ENCODE peak calls at places on chromosomes 13 and 19, in nine cellular contexts. One of them, this sample, is unnamed.

GRCh38 chr13:112894673-112895481 is 74.1 kb upstream of the MCF2L start:
- DNase-seq in colonic mucosa: no peak
- DNase-seq in left ventricle myocardium inferior: peak; percentile 17
- DNase-seq in brain microvascular endothelial cell: no peak
- DNase-seq in osteoblast: peak; percentile 88
- DNase-seq in uterus: no peak
- DNase-seq in thyroid gland: peak; percentile 29
- DNase-seq in hepatocyte: peak; percentile 41
- DNase-seq in effector memory CD4-positive, alpha-beta T cell: no peak
- DNase-seq in this sample: peak; percentile 63

GRCh38 chr19:17052439-17052838 is 22.8 kb downstream of the HAUS8 start:
- DNase-seq in uterus: peak; percentile 34
- DNase-seq in thyroid gland: peak; percentile 16
- DNase-seq in brain microvascular endothelial cell: peak; percentile 46
- DNase-seq in hepatocyte: peak; percentile 68
- DNase-seq in osteoblast: peak; percentile 92
- DNase-seq in colonic mucosa: peak; percentile 66
- DNase-seq in left ventricle myocardium inferior: no peak
- DNase-seq in effector memory CD4-positive, alpha-beta T cell: no peak
- DNase-seq in this sample: no peak

GRCh38 chr19:41940443-41941409 is 12.5 kb upstream of the ERFL start:
- DNase-seq in effector memory CD4-positive, alpha-beta T cell: no peak
- DNase-seq in uterus: no peak
- DNase-seq in brain microvascular endothelial cell: no peak
- DNase-seq in thyroid gland: no peak
- DNase-seq in colonic mucosa: no peak
- DNase-seq in left ventricle myocardium inferior: no peak
- DNase-seq in osteoblast: peak; percentile 91
- DNase-seq in hepatocyte: no peak
- DNase-seq in this sample: no peak

GRCh38 chr19:49592486-49593232 is 1.7 kb downstream of the PRR12 start:
- DNase-seq in hepatocyte: peak; percentile 53
- DNase-seq in brain microvascular endothelial cell: no peak
- DNase-seq in colonic mucosa: peak; percentile 58
- DNase-seq in thyroid gland: no peak
- DNase-seq in osteoblast: peak; percentile 95
- DNase-seq in left ventricle myocardium inferior: no peak
- DNase-seq in effector memory CD4-positive, alpha-beta T cell: no peak
- DNase-seq in uterus: no peak
- DNase-seq in this sample: no peak

GRCh38 chr13:27375686-27376326 is 48.6 kb upstream of the GTF3A start:
- DNase-seq in colonic mucosa: peak; percentile 84
- DNase-seq in hepatocyte: peak; percentile 78
- DNase-seq in effector memory CD4-positive, alpha-beta T cell: peak; percentile 29
- DNase-seq in thyroid gland: peak; percentile 63
- DNase-seq in left ventricle myocardium inferior: peak; percentile 46
- DNase-seq in osteoblast: peak; percentile 85
- DNase-seq in brain microvascular endothelial cell: peak; percentile 71
- DNase-seq in uterus: peak; percentile 50
- DNase-seq in this sample: peak; percentile 67

GRCh38 chr13:43516401-43516826 is 270.4 kb downstream of the ENOX1 start:
- DNase-seq in effector memory CD4-positive, alpha-beta T cell: no peak
- DNase-seq in left ventricle myocardium inferior: no peak
- DNase-seq in thyroid gland: no peak
- DNase-seq in brain microvascular endothelial cell: no peak
- DNase-seq in hepatocyte: peak; percentile 47
- DNase-seq in colonic mucosa: no peak
- DNase-seq in uterus: peak; percentile 77
- DNase-seq in osteoblast: no peak
- DNase-seq in this sample: no peak

GRCh38 chr13:76314495-76314894 is 571.7 kb downstream of the KCTD12 start:
- DNase-seq in osteoblast: no peak
- DNase-seq in hepatocyte: no peak
- DNase-seq in uterus: no peak
- DNase-seq in left ventricle myocardium inferior: no peak
- DNase-seq in effector memory CD4-positive, alpha-beta T cell: no peak
- DNase-seq in colonic mucosa: no peak
- DNase-seq in brain microvascular endothelial cell: no peak
- DNase-seq in thyroid gland: no peak
- DNase-seq in this sample: no peak

GRCh38 chr19:41521860-41522555 is 54.0 kb upstream of the CEACAM21 start:
- DNase-seq in left ventricle myocardium inferior: no peak
- DNase-seq in effector memory CD4-positive, alpha-beta T cell: peak; percentile 27
- DNase-seq in hepatocyte: no peak
- DNase-seq in uterus: no peak
- DNase-seq in brain microvascular endothelial cell: no peak
- DNase-seq in osteoblast: no peak
- DNase-seq in colonic mucosa: no peak
- DNase-seq in thyroid gland: no peak
- DNase-seq in this sample: no peak

GRCh38 chr13:73096173-73097117 is 37.6 kb downstream of the KLF5 start:
- DNase-seq in colonic mucosa: no peak
- DNase-seq in osteoblast: no peak
- DNase-seq in left ventricle myocardium inferior: no peak
- DNase-seq in uterus: no peak
- DNase-seq in hepatocyte: peak; percentile 26
- DNase-seq in brain microvascular endothelial cell: peak; percentile 1
- DNase-seq in effector memory CD4-positive, alpha-beta T cell: no peak
- DNase-seq in thyroid gland: peak; percentile 45
- DNase-seq in this sample: no peak

GRCh38 chr13:109329175-109329574 is 457.2 kb downstream of the IRS2 start:
- DNase-seq in brain microvascular endothelial cell: no peak
- DNase-seq in hepatocyte: no peak
- DNase-seq in thyroid gland: no peak
- DNase-seq in osteoblast: no peak
- DNase-seq in uterus: no peak
- DNase-seq in left ventricle myocardium inferior: no peak
- DNase-seq in colonic mucosa: no peak
- DNase-seq in effector memory CD4-positive, alpha-beta T cell: no peak
- DNase-seq in this sample: no peak

GRCh38 chr19:13212759-13213330 is 62.6 kb downstream of the IER2 start:
- DNase-seq in effector memory CD4-positive, alpha-beta T cell: peak; percentile 56
- DNase-seq in left ventricle myocardium inferior: peak; percentile 50
- DNase-seq in uterus: peak; percentile 54
- DNase-seq in brain microvascular endothelial cell: peak; percentile 38
- DNase-seq in hepatocyte: peak; percentile 62
- DNase-seq in colonic mucosa: peak; percentile 79
- DNase-seq in thyroid gland: peak; percentile 43
- DNase-seq in osteoblast: peak; percentile 96
- DNase-seq in this sample: peak; percentile 87

GRCh38 chr13:47426126-47426849 is 529.4 kb upstream of the HTR2A start:
- DNase-seq in uterus: no peak
- DNase-seq in effector memory CD4-positive, alpha-beta T cell: no peak
- DNase-seq in brain microvascular endothelial cell: peak; percentile 60
- DNase-seq in hepatocyte: no peak
- DNase-seq in osteoblast: no peak
- DNase-seq in thyroid gland: no peak
- DNase-seq in colonic mucosa: peak; percentile 19
- DNase-seq in left ventricle myocardium inferior: peak; percentile 16
- DNase-seq in this sample: peak; percentile 53

GRCh38 chr13:91719033-91719432 is 320.6 kb downstream of the GPC5 start:
- DNase-seq in brain microvascular endothelial cell: peak; percentile 9
- DNase-seq in uterus: no peak
- DNase-seq in thyroid gland: no peak
- DNase-seq in osteoblast: peak; percentile 25
- DNase-seq in colonic mucosa: no peak
- DNase-seq in hepatocyte: no peak
- DNase-seq in left ventricle myocardium inferior: no peak
- DNase-seq in effector memory CD4-positive, alpha-beta T cell: no peak
- DNase-seq in this sample: no peak

GRCh38 chr13:34410653-34411052 is 531.4 kb upstream of the NBEA start:
- DNase-seq in effector memory CD4-positive, alpha-beta T cell: no peak
- DNase-seq in left ventricle myocardium inferior: no peak
- DNase-seq in thyroid gland: no peak
- DNase-seq in brain microvascular endothelial cell: no peak
- DNase-seq in osteoblast: no peak
- DNase-seq in hepatocyte: no peak
- DNase-seq in uterus: no peak
- DNase-seq in colonic mucosa: no peak
- DNase-seq in this sample: no peak

GRCh38 chr19:14159059-14159458 is 22.7 kb upstream of the ASF1B start:
- DNase-seq in left ventricle myocardium inferior: no peak
- DNase-seq in thyroid gland: no peak
- DNase-seq in effector memory CD4-positive, alpha-beta T cell: no peak
- DNase-seq in colonic mucosa: no peak
- DNase-seq in uterus: no peak
- DNase-seq in osteoblast: peak; percentile 79
- DNase-seq in brain microvascular endothelial cell: no peak
- DNase-seq in hepatocyte: no peak
- DNase-seq in this sample: no peak

GRCh38 chr13:111322001-111322915 is 1.8 kb downstream of the TEX29 start:
- DNase-seq in colonic mucosa: no peak
- DNase-seq in hepatocyte: no peak
- DNase-seq in thyroid gland: no peak
- DNase-seq in osteoblast: no peak
- DNase-seq in effector memory CD4-positive, alpha-beta T cell: no peak
- DNase-seq in brain microvascular endothelial cell: no peak
- DNase-seq in uterus: no peak
- DNase-seq in left ventricle myocardium inferior: no peak
- DNase-seq in this sample: peak; percentile 46

GRCh38 chr13:41746259-41746658 is 214.7 kb downstream of the VWA8 start:
- DNase-seq in hepatocyte: no peak
- DNase-seq in effector memory CD4-positive, alpha-beta T cell: no peak
- DNase-seq in colonic mucosa: no peak
- DNase-seq in uterus: no peak
- DNase-seq in brain microvascular endothelial cell: peak; percentile 47
- DNase-seq in left ventricle myocardium inferior: no peak
- DNase-seq in osteoblast: peak; percentile 72
- DNase-seq in thyroid gland: no peak
- DNase-seq in this sample: no peak

GRCh38 chr19:1214862-1215731 is 9.5 kb downstream of the STK11 start:
- DNase-seq in hepatocyte: no peak
- DNase-seq in effector memory CD4-positive, alpha-beta T cell: no peak
- DNase-seq in brain microvascular endothelial cell: no peak
- DNase-seq in osteoblast: peak; percentile 92
- DNase-seq in uterus: no peak
- DNase-seq in thyroid gland: peak; percentile 93
- DNase-seq in left ventricle myocardium inferior: peak; percentile 77
- DNase-seq in colonic mucosa: no peak
- DNase-seq in this sample: peak; percentile 92
- H3K27ac ChIP-seq in hepatocyte: no peak overlapping the region
- H3K27ac ChIP-seq in effector memory CD4-positive, alpha-beta T cell: peak overlapping the region; percentile 11
- H3K27ac ChIP-seq in brain microvascular endothelial cell: peak overlapping the region; percentile 25
- H3K27ac ChIP-seq in osteoblast: peak overlapping the region; percentile 90
- H3K27ac ChIP-seq in uterus: peak overlapping the region; percentile 81
- H3K27ac ChIP-seq in thyroid gland: peak overlapping the region; percentile 84
- H3K27ac ChIP-seq in left ventricle myocardium inferior: peak overlapping the region; percentile 94
- H3K27ac ChIP-seq in colonic mucosa: peak overlapping the region; percentile 72
- H3K27ac ChIP-seq in this sample: peak overlapping the region; percentile 58

GRCh38 chr13:51234676-51235075 is 12.5 kb downstream of the FAM124A start:
- DNase-seq in effector memory CD4-positive, alpha-beta T cell: no peak
- DNase-seq in thyroid gland: peak; percentile 57
- DNase-seq in uterus: no peak
- DNase-seq in brain microvascular endothelial cell: no peak
- DNase-seq in colonic mucosa: no peak
- DNase-seq in left ventricle myocardium inferior: no peak
- DNase-seq in hepatocyte: no peak
- DNase-seq in osteoblast: no peak
- DNase-seq in this sample: no peak
- H3K27me3 ChIP-seq in effector memory CD4-positive, alpha-beta T cell: no peaks in the 10 kb centered on the region
- H3K27me3 ChIP-seq in thyroid gland: no peaks in the 10 kb centered on the region
- H3K27me3 ChIP-seq in uterus: no peaks in the 10 kb centered on the region
- H3K27me3 ChIP-seq in brain microvascular endothelial cell: no peaks in the 10 kb centered on the region
- H3K27me3 ChIP-seq in colonic mucosa: no peaks in the 10 kb centered on the region
- H3K27me3 ChIP-seq in left ventricle myocardium inferior: no peaks in the 10 kb centered on the region
- H3K27me3 ChIP-seq in hepatocyte: peaks cover 5% of the 10 kb centered on the region
- H3K27me3 ChIP-seq in osteoblast: peaks cover 26% of the 10 kb centered on the region
- H3K27me3 ChIP-seq in this sample: no peaks in the 10 kb centered on the region

GRCh38 chr13:74644239-74644638 is 510.0 kb upstream of the KLF12 start:
- DNase-seq in left ventricle myocardium inferior: no peak
- DNase-seq in uterus: no peak
- DNase-seq in colonic mucosa: no peak
- DNase-seq in thyroid gland: no peak
- DNase-seq in effector memory CD4-positive, alpha-beta T cell: no peak
- DNase-seq in hepatocyte: peak; percentile 16
- DNase-seq in osteoblast: no peak
- DNase-seq in brain microvascular endothelial cell: peak; percentile 21
- DNase-seq in this sample: no peak

GRCh38 chr13:74647211-74647610 is 513.0 kb upstream of the KLF12 start:
- DNase-seq in uterus: no peak
- DNase-seq in thyroid gland: no peak
- DNase-seq in hepatocyte: no peak
- DNase-seq in brain microvascular endothelial cell: no peak
- DNase-seq in osteoblast: no peak
- DNase-seq in effector memory CD4-positive, alpha-beta T cell: no peak
- DNase-seq in colonic mucosa: no peak
- DNase-seq in left ventricle myocardium inferior: no peak
- DNase-seq in this sample: no peak

GRCh38 chr13:74641586-74641985 is 507.4 kb upstream of the KLF12 start:
- DNase-seq in osteoblast: peak; percentile 23
- DNase-seq in thyroid gland: peak; percentile 61
- DNase-seq in brain microvascular endothelial cell: peak; percentile 17
- DNase-seq in hepatocyte: no peak
- DNase-seq in colonic mucosa: no peak
- DNase-seq in uterus: no peak
- DNase-seq in left ventricle myocardium inferior: no peak
- DNase-seq in effector memory CD4-positive, alpha-beta T cell: no peak
- DNase-seq in this sample: no peak
- H3K27ac ChIP-seq in osteoblast: no peak overlapping the region
- H3K27ac ChIP-seq in thyroid gland: no peak overlapping the region
- H3K27ac ChIP-seq in brain microvascular endothelial cell: no peak overlapping the region
- H3K27ac ChIP-seq in hepatocyte: no peak overlapping the region
- H3K27ac ChIP-seq in colonic mucosa: no peak overlapping the region
- H3K27ac ChIP-seq in uterus: no peak overlapping the region
- H3K27ac ChIP-seq in left ventricle myocardium inferior: no peak overlapping the region
- H3K27ac ChIP-seq in effector memory CD4-positive, alpha-beta T cell: no peak overlapping the region
- H3K27ac ChIP-seq in this sample: no peak overlapping the region

GRCh38 chr19:39301562-39301961 is 5.4 kb downstream of the IFNL1 start:
- DNase-seq in hepatocyte: no peak
- DNase-seq in osteoblast: peak; percentile 9
- DNase-seq in colonic mucosa: no peak
- DNase-seq in thyroid gland: no peak
- DNase-seq in effector memory CD4-positive, alpha-beta T cell: no peak
- DNase-seq in left ventricle myocardium inferior: no peak
- DNase-seq in brain microvascular endothelial cell: no peak
- DNase-seq in uterus: no peak
- DNase-seq in this sample: no peak

GRCh38 chr19:39301021-39301420 is 4.8 kb downstream of the IFNL1 start:
- DNase-seq in left ventricle myocardium inferior: no peak
- DNase-seq in thyroid gland: no peak
- DNase-seq in uterus: no peak
- DNase-seq in brain microvascular endothelial cell: no peak
- DNase-seq in osteoblast: no peak
- DNase-seq in hepatocyte: no peak
- DNase-seq in effector memory CD4-positive, alpha-beta T cell: no peak
- DNase-seq in colonic mucosa: no peak
- DNase-seq in this sample: no peak

GRCh38 chr19:39297931-39298634 is 1.9 kb downstream of the IFNL1 start:
- DNase-seq in uterus: no peak
- DNase-seq in left ventricle myocardium inferior: no peak
- DNase-seq in thyroid gland: no peak
- DNase-seq in hepatocyte: no peak
- DNase-seq in colonic mucosa: no peak
- DNase-seq in effector memory CD4-positive, alpha-beta T cell: peak; percentile 34
- DNase-seq in osteoblast: no peak
- DNase-seq in brain microvascular endothelial cell: no peak
- DNase-seq in this sample: peak; percentile 66

GRCh38 chr19:39299404-39299803 is 3.2 kb downstream of the IFNL1 start:
- DNase-seq in uterus: no peak
- DNase-seq in brain microvascular endothelial cell: no peak
- DNase-seq in colonic mucosa: no peak
- DNase-seq in effector memory CD4-positive, alpha-beta T cell: no peak
- DNase-seq in hepatocyte: no peak
- DNase-seq in thyroid gland: no peak
- DNase-seq in left ventricle myocardium inferior: no peak
- DNase-seq in osteoblast: no peak
- DNase-seq in this sample: peak; percentile 4

GRCh38 chr19:39299832-39300231 is 3.6 kb downstream of the IFNL1 start:
- DNase-seq in osteoblast: no peak
- DNase-seq in colonic mucosa: no peak
- DNase-seq in left ventricle myocardium inferior: no peak
- DNase-seq in hepatocyte: no peak
- DNase-seq in effector memory CD4-positive, alpha-beta T cell: no peak
- DNase-seq in uterus: no peak
- DNase-seq in thyroid gland: no peak
- DNase-seq in brain microvascular endothelial cell: no peak
- DNase-seq in this sample: peak; percentile 12
- H3K27me3 ChIP-seq in osteoblast: peaks cover 7% of the 10 kb centered on the region
- H3K27me3 ChIP-seq in colonic mucosa: no peaks in the 10 kb centered on the region
- H3K27me3 ChIP-seq in left ventricle myocardium inferior: peaks cover 95% of the 10 kb centered on the region
- H3K27me3 ChIP-seq in hepatocyte: no peaks in the 10 kb centered on the region
- H3K27me3 ChIP-seq in effector memory CD4-positive, alpha-beta T cell: no peaks in the 10 kb centered on the region
- H3K27me3 ChIP-seq in uterus: no peaks in the 10 kb centered on the region
- H3K27me3 ChIP-seq in thyroid gland: no peaks in the 10 kb centered on the region
- H3K27me3 ChIP-seq in brain microvascular endothelial cell: peaks cover 10% of the 10 kb centered on the region
- H3K27me3 ChIP-seq in this sample: no peaks in the 10 kb centered on the region